ENCODE peak calls at places on chromosomes 13 and 19, in six cellular contexts. Z is heart left ventricle, K is caudate nucleus, R is iPS-NIHi11, L is cardiac muscle cell, B is NCI-H2029. X is an unnamed sample.

GRCh38 chr19:6234527-6234926 is 45.2 kb downstream of the MLLT1 start:
- DNase-seq in Z (no peak), K (no peak), R (no peak), L (no peak), B (no peak), X (no peak)

GRCh38 chr13:114081761-114082681 is 50.4 kb downstream of the RASA3 start:
- DNase-seq in Z (peak; percentile 13), K (no peak), R (no peak), L (no peak), B (peak; percentile 23), X (no peak)

GRCh38 chr13:53007872-53008271 is 20.7 kb upstream of the OLFM4 start:
- DNase-seq in Z (peak; percentile 20), K (no peak), R (no peak), L (no peak), B (no peak), X (no peak)

GRCh38 chr13:98556968-98557591 is 19.8 kb downstream of the STK24 start:
- DNase-seq in Z (no peak), K (no peak), R (no peak), L (no peak), B (no peak), X (no peak)

GRCh38 chr19:6811906-6812305 is 39.4 kb downstream of the VAV1 start:
- DNase-seq in Z (no peak), K (no peak), R (no peak), L (peak; percentile 83), B (peak; percentile 21), X (no peak)

GRCh38 chr19:15101479-15102082 is 5.6 kb upstream of the SYDE1 start:
- DNase-seq in Z (no peak), K (no peak), R (peak; percentile 53), L (peak; percentile 65), B (peak; percentile 11), X (no peak)

GRCh38 chr19:45769821-45770191 is 754 bp upstream of the SIX5 start:
- DNase-seq in Z (no peak), K (no peak), R (no peak), L (no peak), B (no peak), X (no peak)

GRCh38 chr13:109408596-109409382 is 377.6 kb downstream of the IRS2 start:
- DNase-seq in Z (no peak), K (no peak), R (no peak), L (peak; percentile 19), B (no peak), X (no peak)

GRCh38 chr13:107884564-107884963 is 330.8 kb downstream of the LIG4 start:
- DNase-seq in Z (no peak), K (no peak), R (no peak), L (no peak), B (no peak), X (no peak)

GRCh38 chr19:49469828-49470614 is 4.0 kb upstream of the FLT3LG start:
- DNase-seq in Z (no peak), K (no peak), R (peak; percentile 8), L (no peak), B (no peak), X (no peak)

GRCh38 chr19:18312021-18312534 is 10.8 kb downstream of the LSM4 start:
- DNase-seq in Z (no peak), K (no peak), R (no peak), L (no peak), B (no peak), X (no peak)

GRCh38 chr13:46964789-46965527 is 68.1 kb upstream of the HTR2A start:
- DNase-seq in Z (no peak), K (no peak), R (no peak), L (peak; percentile 32), B (no peak), X (no peak)

GRCh38 chr13:30126903-30127428 is 180.4 kb downstream of the KATNAL1 start:
- DNase-seq in Z (no peak), K (no peak), R (no peak), L (no peak), B (no peak), X (no peak)

GRCh38 chr19:36136975-36137686 is 2.7 kb upstream of the CAPNS1 start:
- DNase-seq in Z (peak; percentile 71), K (no peak), R (peak; percentile 29), L (peak; percentile 51), B (peak; percentile 82), X (peak; percentile 84)

GRCh38 chr13:47934371-47934770 is 66.7 kb downstream of the SUCLA2 start:
- DNase-seq in Z (no peak), K (no peak), R (no peak), L (no peak), B (no peak), X (peak; percentile 30)

GRCh38 chr19:4139614-4140236 is 13.7 kb upstream of the CREB3L3 start:
- DNase-seq in Z (peak; percentile 76), K (no peak), R (peak; percentile 92), L (peak; percentile 70), B (peak; percentile 55), X (no peak)

GRCh38 chr19:55440411-55441105 is 2.5 kb downstream of the SHISA7 start:
- DNase-seq in Z (no peak), K (no peak), R (peak; percentile 85), L (no peak), B (peak; percentile 17), X (no peak)

GRCh38 chr19:8615813-8616596 is 5.5 kb upstream of the ADAMTS10 start:
- DNase-seq in Z (peak; percentile 49), K (no peak), R (peak; percentile 68), L (peak; percentile 74), B (no peak), X (no peak)

GRCh38 chr19:46495789-46496099 is at the start of gene PNMA8B:
- DNase-seq in Z (peak; percentile 55), K (peak; percentile 53), R (peak; percentile 99), L (peak; percentile 71), B (peak; percentile 61), X (no peak)

X was measured in retinal pigment epithelial cell.